ENCODE peak calls at places on chromosomes 11 and 22, in ten cellular contexts. V is HEK293T; D is neural crest cell; C is NCI-H1105; F is WTC11; T is effector CD4-positive, alpha-beta T cell; G is stimulated activated CD8-positive, alpha-beta memory T cell treated with anti-CD3 and anti-CD28 coated beads, Interleukin-4, amount 100 ng/mL, for 4 hours; W is ELR; B is NCI-H460; O is EL. J is an unnamed sample.

GRCh38 chr11:114298701-114299090 is 2.5 kb downstream of the NNMT start:
- DNase-seq in F (no peak), B (no peak), C (no peak), G (no peak), W (no peak), T (no peak), V (no peak), D (no peak), O (no peak), J (no peak)

GRCh38 chr11:128021304-128022006 is 565.9 kb downstream of the ETS1 start:
- DNase-seq in C (peak; percentile 11), O (peak; percentile 35), W (peak; percentile 25), T (no peak), G (no peak), F (peak; percentile 40), D (no peak), V (no peak), B (no peak), J (no peak)

GRCh38 chr22:39416319-39416718 is 16.7 kb downstream of the TAB1 start:
- DNase-seq in G (no peak), D (no peak), F (no peak), O (no peak), T (no peak), B (no peak), W (no peak), C (no peak), V (no peak), J (no peak)

GRCh38 chr11:35082322-35083180 is 56.4 kb upstream of the CD44 start:
- DNase-seq in W (peak; percentile 96), B (no peak), C (no peak), F (peak; percentile 56), V (peak; percentile 27), D (no peak), T (peak; percentile 79), O (peak; percentile 96), G (peak; percentile 73), J (peak; percentile 80)

GRCh38 chr11:70872950-70873735 is 379.2 kb downstream of the SHANK2 start:
- DNase-seq in G (no peak), V (no peak), C (no peak), B (no peak), D (no peak), O (no peak), T (no peak), W (no peak), F (peak; percentile 57), J (no peak)

GRCh38 chr22:30743257-30744020 is 48.8 kb downstream of the OSBP2 start:
- DNase-seq in D (no peak), T (no peak), F (no peak), C (no peak), V (no peak), G (no peak), B (no peak), W (no peak), O (no peak), J (no peak)

GRCh38 chr11:26245046-26245445 is 86.9 kb upstream of the ANO3 start:
- DNase-seq in B (no peak), W (peak; percentile 22), G (no peak), V (no peak), D (no peak), F (no peak), T (no peak), O (no peak), C (no peak), J (no peak)

GRCh38 chr22:23556026-23556620 is 24.0 kb downstream of the IGLL1 start:
- DNase-seq in O (no peak), F (no peak), T (no peak), D (no peak), G (no peak), B (no peak), C (no peak), V (no peak), W (no peak), J (no peak)

GRCh38 chr22:32700186-32700882 is 101.2 kb upstream of the TIMP3 start:
- DNase-seq in O (peak; percentile 65), C (no peak), V (no peak), G (no peak), D (no peak), F (no peak), T (no peak), W (peak; percentile 71), B (no peak), J (no peak)

GRCh38 chr11:87879118-87879517 is 296.1 kb downstream of the RAB38 start:
- DNase-seq in W (peak; percentile 41), G (no peak), V (no peak), C (no peak), O (peak; percentile 78), B (no peak), D (no peak), T (no peak), F (no peak), J (peak; percentile 63)

GRCh38 chr22:46500201-46500600 is 37.2 kb downstream of the CELSR1 start:
- DNase-seq in C (no peak), B (no peak), O (no peak), W (no peak), V (peak; percentile 53), D (peak; percentile 75), G (no peak), F (peak; percentile 76), T (no peak), J (no peak)

GRCh38 chr11:2558861-2559526 is 114.2 kb downstream of the KCNQ1 start:
- DNase-seq in C (no peak), T (no peak), D (no peak), V (no peak), F (peak; percentile 2), G (no peak), O (no peak), B (no peak), W (no peak), J (no peak)

GRCh38 chr22:50719814-50720300 is 18.1 kb upstream of the ACR start:
- DNase-seq in O (no peak), C (no peak), T (no peak), V (no peak), F (peak; percentile 42), G (no peak), D (no peak), B (no peak), W (no peak), J (no peak)

GRCh38 chr11:68508425-68508824 is 47.9 kb downstream of the PPP6R3 start:
- DNase-seq in V (no peak), C (no peak), D (no peak), B (no peak), W (no peak), F (no peak), G (no peak), O (no peak), T (no peak), J (no peak)

GRCh38 chr11:3231851-3232744 is at the start of gene MRGPRE:
- DNase-seq in F (peak; percentile 18), O (no peak), W (no peak), B (no peak), D (no peak), G (no peak), T (no peak), V (no peak), C (no peak), J (no peak)

GRCh38 chr11:64705501-64705900 is 17.5 kb downstream of the NRXN2 start:
- DNase-seq in D (no peak), O (no peak), F (no peak), T (no peak), G (no peak), C (no peak), V (no peak), W (no peak), B (no peak), J (no peak)

GRCh38 chr22:33389927-33390326 is 331.7 kb upstream of the SYN3 start:
- DNase-seq in O (no peak), W (no peak), G (no peak), V (no peak), B (no peak), C (peak; percentile 45), D (no peak), F (no peak), T (no peak), J (no peak)

GRCh38 chr11:71078482-71078881 is 173.9 kb downstream of the SHANK2 start:
- DNase-seq in C (peak; percentile 5), D (no peak), F (no peak), T (no peak), O (no peak), G (no peak), B (peak; percentile 1), V (no peak), W (peak; percentile 12), J (peak; percentile 50)

GRCh38 chr11:108803781-108804180 is 138.9 kb downstream of the DDX10 start:
- DNase-seq in G (no peak), W (no peak), T (no peak), C (no peak), V (no peak), D (no peak), B (no peak), O (peak; percentile 7), F (no peak), J (no peak)

GRCh38 chr22:38938925-38939324 is 18.5 kb upstream of the APOBEC3A start:
- DNase-seq in V (no peak), F (no peak), D (no peak), O (no peak), G (no peak), W (no peak), C (no peak), B (no peak), T (no peak), J (no peak)

GRCh38 chr11:88447285-88447684 is 109.7 kb upstream of the CTSC start:
- DNase-seq in F (no peak), C (no peak), B (no peak), G (no peak), D (no peak), O (no peak), W (no peak), T (no peak), V (no peak), J (no peak)

GRCh38 chr11:29161216-29161615 is 855.6 kb downstream of the KCNA4 start:
- DNase-seq in B (no peak), T (no peak), O (peak; percentile 27), W (peak; percentile 56), G (no peak), C (no peak), F (no peak), V (no peak), D (no peak), J (peak; percentile 40)

GRCh38 chr11:73363147-73363546 is 13.1 kb upstream of the RELT start:
- DNase-seq in F (no peak), G (no peak), O (no peak), T (no peak), W (no peak), D (no peak), C (no peak), B (no peak), V (no peak), J (no peak)

GRCh38 chr11:128054323-128054910 is 532.9 kb downstream of the ETS1 start:
- DNase-seq in C (no peak), D (no peak), G (no peak), B (no peak), T (no peak), F (no peak), W (peak; percentile 15), O (peak; percentile 28), V (no peak), J (no peak)

GRCh38 chr11:70507466-70508230 is 109.3 kb downstream of the CTTN start:
- DNase-seq in T (no peak), V (no peak), F (no peak), W (no peak), G (no peak), O (no peak), D (no peak), C (no peak), B (no peak), J (no peak)

GRCh38 chr11:99069831-99070444 is 49.2 kb downstream of the CNTN5 start:
- DNase-seq in F (peak; percentile 38), D (no peak), C (peak; percentile 74), B (peak; percentile 14), G (no peak), O (peak; percentile 0), V (no peak), T (no peak), W (peak; percentile 66), J (peak; percentile 39)

GRCh38 chr11:113314389-113315301 is at the start of gene TTC12:
- DNase-seq in B (peak; percentile 84), W (peak; percentile 93), C (peak; percentile 95), D (peak; percentile 94), G (peak; percentile 83), O (peak; percentile 92), F (peak; percentile 97), V (peak; percentile 94), T (peak; percentile 84), J (peak; percentile 93)

GRCh38 chr22:32476286-32476685 is 1.7 kb downstream of the FBXO7 start:
- DNase-seq in B (no peak), W (no peak), V (no peak), G (no peak), D (no peak), F (no peak), T (no peak), O (no peak), C (no peak), J (no peak)